ENCODE peak calls at places on chromosomes 7 and 10, in eight cellular contexts. One of them, this sample, is unnamed.

GRCh38 chr7:100867796-100868485 is 754 bp downstream of the TRIP6 start:
- DNase-seq in heart right ventricle: no peak
- DNase-seq in GM12865: peak; percentile 67
- DNase-seq in fibroblast of the aortic adventitia: no peak
- DNase-seq in NB4: peak; percentile 35
- DNase-seq in pancreas: no peak
- DNase-seq in lower lobe of right lung: no peak
- DNase-seq in neuronal stem cell: no peak
- DNase-seq in this sample: no peak

GRCh38 chr10:122163182-122164027 is 107.7 kb upstream of the BTBD16 start:
- DNase-seq in lower lobe of right lung: no peak
- DNase-seq in heart right ventricle: peak; percentile 25
- DNase-seq in GM12865: no peak
- DNase-seq in NB4: peak; percentile 34
- DNase-seq in neuronal stem cell: peak; percentile 94
- DNase-seq in pancreas: no peak
- DNase-seq in fibroblast of the aortic adventitia: no peak
- DNase-seq in this sample: peak; percentile 62

GRCh38 chr10:8159628-8160165 is 105.2 kb downstream of the GATA3 start:
- DNase-seq in lower lobe of right lung: no peak
- DNase-seq in neuronal stem cell: no peak
- DNase-seq in NB4: no peak
- DNase-seq in GM12865: no peak
- DNase-seq in pancreas: no peak
- DNase-seq in fibroblast of the aortic adventitia: no peak
- DNase-seq in heart right ventricle: no peak
- DNase-seq in this sample: no peak

GRCh38 chr7:6577369-6578113 is at the start of gene ZDHHC4:
- DNase-seq in heart right ventricle: peak; percentile 93
- DNase-seq in fibroblast of the aortic adventitia: peak; percentile 89
- DNase-seq in lower lobe of right lung: peak; percentile 94
- DNase-seq in NB4: peak; percentile 99
- DNase-seq in pancreas: peak; percentile 80
- DNase-seq in GM12865: peak; percentile 96
- DNase-seq in neuronal stem cell: peak; percentile 60
- DNase-seq in this sample: peak; percentile 96

GRCh38 chr10:89414879-89415821 is 782 bp downstream of the IFIT5 start:
- DNase-seq in lower lobe of right lung: peak; percentile 68
- DNase-seq in heart right ventricle: peak; percentile 59
- DNase-seq in pancreas: peak; percentile 58
- DNase-seq in neuronal stem cell: peak; percentile 33
- DNase-seq in GM12865: peak; percentile 45
- DNase-seq in NB4: peak; percentile 56
- DNase-seq in fibroblast of the aortic adventitia: peak; percentile 43
- DNase-seq in this sample: peak; percentile 81

GRCh38 chr10:133084491-133084890 is 3.2 kb upstream of the ADGRA1 start:
- DNase-seq in fibroblast of the aortic adventitia: no peak
- DNase-seq in lower lobe of right lung: no peak
- DNase-seq in GM12865: no peak
- DNase-seq in neuronal stem cell: no peak
- DNase-seq in pancreas: no peak
- DNase-seq in heart right ventricle: no peak
- DNase-seq in NB4: no peak
- DNase-seq in this sample: no peak

GRCh38 chr7:6299774-6300173 is 27.4 kb upstream of the CYTH3 start:
- DNase-seq in heart right ventricle: no peak
- DNase-seq in pancreas: no peak
- DNase-seq in neuronal stem cell: no peak
- DNase-seq in NB4: peak; percentile 36
- DNase-seq in fibroblast of the aortic adventitia: no peak
- DNase-seq in lower lobe of right lung: no peak
- DNase-seq in GM12865: no peak
- DNase-seq in this sample: no peak

GRCh38 chr7:69184339-69184738 is 413.9 kb upstream of the AUTS2 start:
- DNase-seq in fibroblast of the aortic adventitia: no peak
- DNase-seq in lower lobe of right lung: no peak
- DNase-seq in heart right ventricle: no peak
- DNase-seq in NB4: no peak
- DNase-seq in GM12865: no peak
- DNase-seq in neuronal stem cell: no peak
- DNase-seq in pancreas: no peak
- DNase-seq in this sample: no peak

GRCh38 chr10:62426086-62426485 is 51.9 kb downstream of the ZNF365 start:
- DNase-seq in fibroblast of the aortic adventitia: peak; percentile 22
- DNase-seq in lower lobe of right lung: no peak
- DNase-seq in NB4: no peak
- DNase-seq in heart right ventricle: no peak
- DNase-seq in pancreas: no peak
- DNase-seq in neuronal stem cell: no peak
- DNase-seq in GM12865: no peak
- DNase-seq in this sample: no peak

DNA sequence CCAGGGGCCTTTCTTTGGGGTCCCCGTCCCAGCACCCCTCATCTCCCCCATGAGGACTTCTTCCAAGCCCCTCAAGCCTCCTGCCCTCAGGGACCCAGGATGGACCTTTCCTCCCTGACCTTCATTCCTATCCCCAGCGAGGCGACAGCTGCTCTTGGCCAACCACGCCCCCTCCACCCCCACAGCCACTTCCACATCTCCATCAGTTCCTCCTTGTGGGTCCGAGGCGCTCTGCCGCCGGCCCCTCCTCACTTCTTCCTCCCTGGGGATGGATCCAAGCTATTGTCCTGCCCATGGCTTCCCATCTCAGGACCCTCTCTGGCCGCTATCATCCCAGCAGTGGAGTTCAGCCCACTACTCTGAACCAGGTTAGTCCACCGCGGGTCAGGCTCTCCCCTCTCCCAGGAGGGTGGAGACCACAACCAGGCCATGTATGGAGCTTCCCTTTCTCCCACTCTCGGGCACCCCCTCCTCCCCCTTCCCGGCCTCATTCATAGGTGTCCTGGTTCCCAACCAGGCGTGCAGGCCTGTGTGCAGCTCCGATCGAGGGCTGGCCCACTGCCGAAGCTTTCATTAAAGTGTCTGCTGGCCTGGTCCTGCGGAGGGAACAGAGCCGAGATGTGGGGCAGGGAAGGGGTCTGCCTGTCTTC is 1.7 kb upstream of the SH2B2 start:
- DNase-seq in NB4: peak; percentile 86
- DNase-seq in lower lobe of right lung: peak; percentile 89
- DNase-seq in fibroblast of the aortic adventitia: no peak
- DNase-seq in pancreas: peak; percentile 40
- DNase-seq in neuronal stem cell: no peak
- DNase-seq in GM12865: no peak
- DNase-seq in heart right ventricle: peak; percentile 50
- DNase-seq in this sample: peak; percentile 86
- H3K4me3 ChIP-seq in NB4: peak overlapping the region; percentile 28
- H3K4me3 ChIP-seq in lower lobe of right lung: peak overlapping the region; percentile 81
- H3K4me3 ChIP-seq in fibroblast of the aortic adventitia: no peak overlapping the region
- H3K4me3 ChIP-seq in pancreas: no peak overlapping the region
- H3K4me3 ChIP-seq in neuronal stem cell: no peak overlapping the region
- H3K4me3 ChIP-seq in GM12865: peak overlapping the region; percentile 10
- H3K4me3 ChIP-seq in heart right ventricle: peak overlapping the region; percentile 78
- H3K4me3 ChIP-seq in this sample: no peak overlapping the region

DNA sequence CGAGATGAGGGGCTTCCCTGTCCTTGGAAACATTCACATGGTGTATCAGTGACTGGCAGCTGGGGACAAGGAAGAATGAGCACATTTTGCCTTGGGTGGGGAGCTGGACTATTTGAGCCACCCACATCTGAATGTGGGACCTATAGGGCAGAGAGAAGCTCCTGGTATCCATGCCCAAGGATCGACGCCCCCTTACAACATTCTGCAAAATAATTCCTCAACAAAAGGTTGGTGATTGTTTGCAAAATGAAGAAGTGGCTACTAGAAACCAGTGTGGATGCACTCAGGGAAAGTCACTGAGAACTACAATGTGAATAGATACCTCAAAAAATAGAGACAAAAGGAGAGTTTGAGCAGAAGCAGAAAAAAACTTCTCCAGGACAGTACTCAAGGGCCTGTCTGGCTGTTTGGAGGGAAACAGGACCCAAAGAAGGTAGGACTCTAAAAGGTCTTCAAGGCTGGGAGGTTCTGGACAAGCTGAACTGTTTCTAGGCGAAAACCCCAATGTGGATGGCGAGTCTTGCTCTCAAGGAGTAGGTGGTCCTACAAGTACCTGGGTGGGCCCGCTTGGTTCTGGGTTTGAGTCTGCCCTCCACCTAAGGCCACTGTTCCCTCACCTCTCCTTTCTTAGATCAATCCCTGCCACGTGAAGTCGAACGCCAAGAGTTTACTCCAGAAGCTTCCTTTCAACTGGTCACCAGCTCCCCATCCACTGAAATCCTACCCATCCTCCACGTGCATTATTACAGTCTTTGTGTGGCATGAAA is 125.0 kb upstream of the ZNF746 start:
- DNase-seq in heart right ventricle: no peak
- DNase-seq in pancreas: no peak
- DNase-seq in NB4: no peak
- DNase-seq in GM12865: no peak
- DNase-seq in lower lobe of right lung: no peak
- DNase-seq in neuronal stem cell: no peak
- DNase-seq in fibroblast of the aortic adventitia: no peak
- DNase-seq in this sample: no peak
- H3K4me3 ChIP-seq in heart right ventricle: peak overlapping the region; percentile 98
- H3K4me3 ChIP-seq in pancreas: no peak overlapping the region
- H3K4me3 ChIP-seq in NB4: no peak overlapping the region
- H3K4me3 ChIP-seq in GM12865: peak overlapping the region; percentile 83
- H3K4me3 ChIP-seq in lower lobe of right lung: peak overlapping the region; percentile 80
- H3K4me3 ChIP-seq in neuronal stem cell: peak overlapping the region; percentile 91
- H3K4me3 ChIP-seq in fibroblast of the aortic adventitia: peak overlapping the region; percentile 94
- H3K4me3 ChIP-seq in this sample: no peak overlapping the region

DNA sequence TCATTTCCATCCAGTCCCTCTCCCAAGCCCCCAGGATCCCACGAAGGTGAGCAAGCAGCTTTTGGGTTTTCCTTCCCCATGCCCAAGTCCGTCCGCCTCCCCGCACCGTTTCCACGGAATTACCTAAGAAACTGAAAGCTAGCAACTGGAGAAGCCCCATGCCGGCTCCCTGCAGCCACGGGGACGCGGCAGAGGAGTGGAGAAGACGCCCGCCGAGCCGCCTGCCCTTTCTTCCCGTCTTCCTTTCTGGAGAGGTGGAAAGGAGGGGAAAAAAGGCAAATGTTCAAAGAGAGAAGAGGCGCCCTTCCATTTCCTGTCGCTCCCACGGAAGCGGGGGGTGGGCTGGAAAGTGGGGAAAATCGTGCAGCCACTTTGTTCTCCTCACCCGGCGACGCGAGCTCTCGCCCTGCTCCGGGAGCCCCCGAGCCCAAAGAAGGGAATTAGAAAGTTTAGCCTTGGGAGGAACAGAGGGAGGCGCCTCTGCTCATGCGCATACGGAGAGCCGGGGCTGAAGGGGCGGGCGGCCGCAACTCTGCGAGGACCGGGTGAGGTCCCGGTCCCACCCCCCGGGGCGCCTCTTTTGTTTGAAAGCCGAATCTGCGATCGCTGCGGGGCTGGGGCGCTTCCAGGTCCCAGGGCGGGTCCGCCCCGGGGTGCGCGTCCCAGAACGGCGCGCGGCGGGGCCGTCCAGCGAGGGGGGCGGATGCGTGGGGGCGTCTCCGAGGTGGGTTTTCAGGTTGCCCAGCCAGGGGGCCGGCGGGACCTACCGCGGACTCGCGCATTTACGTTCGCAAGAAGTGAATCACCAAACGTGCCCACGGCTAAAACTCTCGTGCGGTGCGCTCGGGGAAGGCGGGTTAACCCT is at the start of gene LAMB1:
- DNase-seq in NB4: no peak
- DNase-seq in heart right ventricle: peak; percentile 78
- DNase-seq in pancreas: peak; percentile 70
- DNase-seq in neuronal stem cell: peak; percentile 69
- DNase-seq in GM12865: no peak
- DNase-seq in fibroblast of the aortic adventitia: peak; percentile 75
- DNase-seq in lower lobe of right lung: peak; percentile 60
- DNase-seq in this sample: peak; percentile 87
- H3K4me3 ChIP-seq in NB4: peak within 1 kb of the TSS; percentile 17
- H3K4me3 ChIP-seq in heart right ventricle: peak within 1 kb of the TSS; percentile 71
- H3K4me3 ChIP-seq in pancreas: peak within 1 kb of the TSS; percentile 53
- H3K4me3 ChIP-seq in neuronal stem cell: peak within 1 kb of the TSS; percentile 52
- H3K4me3 ChIP-seq in GM12865: peak within 1 kb of the TSS; percentile 33
- H3K4me3 ChIP-seq in fibroblast of the aortic adventitia: peak within 1 kb of the TSS; percentile 82
- H3K4me3 ChIP-seq in lower lobe of right lung: peak within 1 kb of the TSS; percentile 69
- H3K4me3 ChIP-seq in this sample: peak within 1 kb of the TSS; percentile 90

GRCh38 chr7:43396193-43396747 is 186.6 kb upstream of the STK17A start:
- DNase-seq in lower lobe of right lung: no peak
- DNase-seq in heart right ventricle: no peak
- DNase-seq in fibroblast of the aortic adventitia: no peak
- DNase-seq in pancreas: no peak
- DNase-seq in neuronal stem cell: no peak
- DNase-seq in NB4: no peak
- DNase-seq in GM12865: no peak
- DNase-seq in this sample: no peak
- H3K4me3 ChIP-seq in lower lobe of right lung: no peak overlapping the region
- H3K4me3 ChIP-seq in heart right ventricle: no peak overlapping the region
- H3K4me3 ChIP-seq in fibroblast of the aortic adventitia: no peak overlapping the region
- H3K4me3 ChIP-seq in pancreas: no peak overlapping the region
- H3K4me3 ChIP-seq in neuronal stem cell: no peak overlapping the region
- H3K4me3 ChIP-seq in NB4: no peak overlapping the region
- H3K4me3 ChIP-seq in GM12865: no peak overlapping the region
- H3K4me3 ChIP-seq in this sample: no peak overlapping the region

GRCh38 chr10:70889291-70889690 is 926 bp upstream of the PCBD1 start:
- DNase-seq in pancreas: no peak
- DNase-seq in heart right ventricle: no peak
- DNase-seq in neuronal stem cell: no peak
- DNase-seq in fibroblast of the aortic adventitia: no peak
- DNase-seq in NB4: no peak
- DNase-seq in lower lobe of right lung: no peak
- DNase-seq in GM12865: no peak
- DNase-seq in this sample: no peak
- H3K4me3 ChIP-seq in pancreas: no peak overlapping the region
- H3K4me3 ChIP-seq in heart right ventricle: no peak overlapping the region
- H3K4me3 ChIP-seq in neuronal stem cell: peak overlapping the region; percentile 61
- H3K4me3 ChIP-seq in fibroblast of the aortic adventitia: no peak overlapping the region
- H3K4me3 ChIP-seq in NB4: peak overlapping the region; percentile 71
- H3K4me3 ChIP-seq in lower lobe of right lung: no peak overlapping the region
- H3K4me3 ChIP-seq in GM12865: no peak overlapping the region
- H3K4me3 ChIP-seq in this sample: no peak overlapping the region

DNA sequence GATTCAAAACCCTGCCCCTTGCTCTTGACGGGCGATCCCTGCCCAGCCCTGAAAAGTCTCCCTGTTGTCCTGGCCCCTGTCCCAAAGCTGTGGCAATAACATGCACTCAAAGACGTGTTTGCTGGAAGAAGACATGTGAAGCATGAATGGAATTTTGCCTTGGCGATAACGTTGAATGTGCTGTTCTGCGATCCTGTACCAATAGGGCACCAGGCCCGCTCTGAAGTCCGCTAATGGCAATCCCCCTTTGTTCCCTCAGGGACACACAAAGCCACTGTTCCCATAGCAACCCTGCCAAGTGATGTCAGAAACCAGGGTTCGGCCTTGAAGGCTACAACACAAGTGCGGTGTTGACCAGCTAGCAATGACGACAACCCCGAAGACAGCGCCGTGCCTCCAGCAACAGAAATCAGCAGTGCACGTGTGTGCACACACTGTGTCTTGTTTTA is 284.6 kb downstream of the KLF6 start:
- DNase-seq in fibroblast of the aortic adventitia: peak; percentile 99
- DNase-seq in NB4: no peak
- DNase-seq in pancreas: peak; percentile 61
- DNase-seq in lower lobe of right lung: peak; percentile 77
- DNase-seq in neuronal stem cell: peak; percentile 89
- DNase-seq in heart right ventricle: peak; percentile 58
- DNase-seq in GM12865: no peak
- DNase-seq in this sample: peak; percentile 82
- H3K4me3 ChIP-seq in fibroblast of the aortic adventitia: no peak overlapping the region
- H3K4me3 ChIP-seq in NB4: no peak overlapping the region
- H3K4me3 ChIP-seq in pancreas: no peak overlapping the region
- H3K4me3 ChIP-seq in lower lobe of right lung: no peak overlapping the region
- H3K4me3 ChIP-seq in neuronal stem cell: peak overlapping the region; percentile 34
- H3K4me3 ChIP-seq in heart right ventricle: no peak overlapping the region
- H3K4me3 ChIP-seq in GM12865: no peak overlapping the region
- H3K4me3 ChIP-seq in this sample: no peak overlapping the region

GRCh38 chr10:97771055-97771811 is 566 bp downstream of the SFRP5 start:
- DNase-seq in neuronal stem cell: no peak
- DNase-seq in GM12865: peak; percentile 11
- DNase-seq in NB4: peak; percentile 22
- DNase-seq in pancreas: no peak
- DNase-seq in lower lobe of right lung: no peak
- DNase-seq in fibroblast of the aortic adventitia: peak; percentile 8
- DNase-seq in heart right ventricle: no peak
- DNase-seq in this sample: no peak
- H3K4me3 ChIP-seq in neuronal stem cell: peak overlapping the region; percentile 30
- H3K4me3 ChIP-seq in GM12865: no peak overlapping the region
- H3K4me3 ChIP-seq in NB4: no peak overlapping the region
- H3K4me3 ChIP-seq in pancreas: peak overlapping the region; percentile 55
- H3K4me3 ChIP-seq in lower lobe of right lung: peak overlapping the region; percentile 35
- H3K4me3 ChIP-seq in fibroblast of the aortic adventitia: peak overlapping the region; percentile 9
- H3K4me3 ChIP-seq in heart right ventricle: peak overlapping the region; percentile 28
- H3K4me3 ChIP-seq in this sample: peak overlapping the region; percentile 13